ENCODE peak calls at places on chromosomes 4 and X, in five cellular contexts. T, M, J, B and U are unnamed samples.

GRCh38 chrX:118824173-118824782 is 654 bp downstream of the ZCCHC12 start:
- DNase-seq in M (no peak), T (no peak), J (no peak), B (no peak), U (no peak)

GRCh38 chrX:15418707-15419181 is 34.5 kb upstream of the VEGFD start:
- DNase-seq in T (no peak), B (no peak), J (no peak), M (no peak), U (no peak)

GRCh38 chr4:142373610-142374009 is 472.5 kb downstream of the INPP4B start:
- DNase-seq in T (no peak), M (no peak), J (no peak), B (no peak), U (no peak)

GRCh38 chr4:62709618-62710252 is 1509.6 kb downstream of the ADGRL3 start:
- DNase-seq in T (peak; percentile 24), J (no peak), M (no peak), B (no peak), U (no peak)

GRCh38 chr4:40270609-40271008 is 64.5 kb upstream of the CHRNA9 start:
- DNase-seq in T (no peak), M (no peak), J (no peak), B (no peak), U (no peak)

GRCh38 chr4:185395255-185395955 is at the start of gene LRP2BP:
- DNase-seq in T (no peak), M (no peak), B (no peak), J (peak; percentile 4), U (peak; percentile 87)

GRCh38 chrX:3638280-3638873 is 75.1 kb downstream of the PRKX start:
- DNase-seq in J (peak; percentile 34), M (no peak), T (peak; percentile 53), B (peak; percentile 16), U (peak; percentile 14)

GRCh38 chr4:8344387-8344786 is 74.8 kb downstream of the HTRA3 start:
- DNase-seq in B (no peak), J (no peak), T (no peak), M (no peak), U (no peak)

GRCh38 chr4:38128478-38129451 is 168.6 kb downstream of the PTTG2 start:
- DNase-seq in B (no peak), M (peak; percentile 65), J (peak; percentile 65), T (peak; percentile 32), U (no peak)

GRCh38 chr4:98626350-98626749 is 32.1 kb downstream of the TSPAN5 start:
- DNase-seq in B (no peak), J (peak; percentile 81), M (no peak), T (no peak), U (peak; percentile 85)

GRCh38 chr4:118942465-118942864 is 53.8 kb downstream of the SYNPO2 start:
- DNase-seq in T (no peak), J (peak; percentile 34), M (no peak), B (peak; percentile 28), U (peak; percentile 57)

GRCh38 chr4:154781126-154781982 is at the start of gene RBM46:
- DNase-seq in M (no peak), B (no peak), T (peak; percentile 10), J (no peak), U (no peak)

GRCh38 chr4:105544517-105544916 is 7.9 kb upstream of the ARHGEF38 start:
- DNase-seq in T (no peak), B (no peak), M (no peak), J (no peak), U (no peak)

GRCh38 chr4:21366312-21366711 is 582.3 kb downstream of the KCNIP4 start:
- DNase-seq in J (no peak), B (no peak), M (no peak), T (peak; percentile 7), U (no peak)